ENCODE peak calls at places on chromosomes 6 and 20, in nine cellular contexts. D is prostate gland, E is body of pancreas, B is pancreas, W is lower lobe of right lung, K is right lobe of liver, N is thyroid gland, F is ovary, Q is suprapubic skin. Y is an unnamed sample. For H3K9me3, the result is how much of the 10 kb centered on the place peaks cover.

GRCh38 chr6:154001494-154002285 is 37.4 kb upstream of the OPRM1 start:
- DNase-seq in B (no peak), W (no peak), F (no peak), E (no peak), D (no peak), N (no peak), Q (no peak), K (no peak), Y (no peak)

GRCh38 chr20:13231031-13231752 is 10.1 kb downstream of the ISM1 start:
- DNase-seq in B (no peak), K (no peak), Q (no peak), N (no peak), D (no peak), E (no peak), F (no peak), W (no peak), Y (no peak)

GRCh38 chr6:88748141-88748540 is 215.3 kb downstream of the RNGTT start:
- DNase-seq in E (no peak), Q (no peak), K (no peak), F (no peak), D (no peak), B (no peak), N (no peak), W (no peak), Y (no peak)

GRCh38 chr6:21173678-21174077 is 419.9 kb upstream of the SOX4 start:
- DNase-seq in D (no peak), K (no peak), F (no peak), Q (no peak), N (no peak), E (no peak), W (no peak), B (no peak), Y (no peak)

GRCh38 chr6:10414766-10415592 is at the start of gene TFAP2A:
- DNase-seq in B (no peak), Q (no peak), N (no peak), E (no peak), K (no peak), F (no peak), D (peak), W (no peak), Y (no peak)

GRCh38 chr20:31693987-31694661 is 28.5 kb downstream of the BCL2L1 start:
- DNase-seq in K (no peak), F (no peak), W (no peak), E (no peak), B (no peak), Q (no peak), N (no peak), D (no peak), Y (no peak)

GRCh38 chr6:140915001-140915950 is 1217.4 kb upstream of the GJE1 start:
- DNase-seq in Q (no peak), K (no peak), W (no peak), B (no peak), E (no peak), F (no peak), N (no peak), D (no peak), Y (no peak)

GRCh38 chr6:132733288-132733687 is 19.4 kb upstream of the VNN1 start:
- DNase-seq in W (no peak), E (no peak), K (no peak), B (no peak), D (no peak), Q (no peak), N (no peak), F (no peak), Y (no peak)

GRCh38 chr6:25590986-25591385 is 61.0 kb upstream of the SCGN start:
- DNase-seq in F (no peak), B (no peak), K (no peak), N (no peak), D (no peak), E (no peak), W (no peak), Q (no peak), Y (no peak)

GRCh38 chr20:24611360-24612140 is 142.1 kb downstream of the SYNDIG1 start:
- DNase-seq in F (no peak), N (no peak), E (no peak), Q (no peak), D (no peak), W (no peak), K (no peak), B (no peak), Y (no peak)

GRCh38 chr20:14331671-14332070 is 5.7 kb downstream of the FLRT3 start:
- DNase-seq in N (no peak), F (no peak), K (no peak), D (no peak), W (no peak), Q (no peak), E (no peak), B (no peak), Y (no peak)

GRCh38 chr6:110738899-110739365 is 76.3 kb downstream of the CDK19 start:
- DNase-seq in B (no peak), D (no peak), K (peak), F (no peak), E (no peak), Q (no peak), N (no peak), W (no peak), Y (peak)

GRCh38 chr20:16732506-16733152 is 2.8 kb downstream of the SNRPB2 start:
- DNase-seq in Q (no peak), F (no peak), B (no peak), E (no peak), N (no peak), W (no peak), K (no peak), D (no peak), Y (no peak)

GRCh38 chr6:38080889-38081288 is 261.4 kb downstream of the ZFAND3 start:
- DNase-seq in Q (no peak), F (no peak), W (no peak), K (no peak), E (no peak), N (no peak), D (peak), B (no peak), Y (peak)

GRCh38 chr20:53736122-53736756 is 142.6 kb upstream of the ZNF217 start:
- DNase-seq in Q (no peak), D (no peak), B (no peak), W (no peak), E (peak), F (no peak), N (peak), K (no peak), Y (no peak)

GRCh38 chr6:12608016-12608860 is 108.3 kb upstream of the PHACTR1 start:
- DNase-seq in E (no peak), K (no peak), B (no peak), D (no peak), W (no peak), F (no peak), Q (no peak), N (no peak), Y (no peak)

GRCh38 chr6:96237656-96238347 is 222.0 kb downstream of the FUT9 start:
- DNase-seq in Q (no peak), B (no peak), D (no peak), W (no peak), F (no peak), E (no peak), K (no peak), N (no peak), Y (no peak)

GRCh38 chr6:132683543-132683942 is 24.6 kb upstream of the TAAR1 start:
- DNase-seq in N (no peak), W (no peak), F (no peak), D (no peak), K (no peak), E (no peak), Q (no peak), B (no peak), Y (no peak)

GRCh38 chr6:121791396-121792315 is 356.2 kb downstream of the GJA1 start:
- DNase-seq in K (no peak), E (no peak), Q (no peak), F (no peak), W (no peak), B (no peak), N (no peak), D (no peak), Y (no peak)

GRCh38 chr6:165986647-165987482 is 180.8 kb downstream of the TBXT start:
- DNase-seq in K (no peak), Q (no peak), F (peak), D (no peak), N (peak), B (no peak), W (no peak), E (no peak), Y (no peak)

GRCh38 chr6:167532410-167533294 is 207.8 kb downstream of the TTLL2 start:
- DNase-seq in E (no peak), F (no peak), Q (no peak), N (no peak), D (no peak), K (no peak), W (no peak), B (no peak), Y (no peak)

GRCh38 chr6:106520711-106521367 is 108.5 kb downstream of the RTN4IP1 start:
- DNase-seq in N (no peak), F (no peak), B (no peak), D (no peak), Q (no peak), E (no peak), K (no peak), W (peak), Y (peak)

GRCh38 chr6:63804381-63804956 is 168.9 kb downstream of the PHF3 start:
- DNase-seq in W (no peak), N (no peak), E (no peak), K (no peak), D (no peak), Q (no peak), F (no peak), B (no peak), Y (no peak)

GRCh38 chr6:56314683-56315523 is 67.5 kb upstream of the COL21A1 start:
- DNase-seq in E (peak), K (no peak), B (no peak), Q (no peak), D (no peak), W (no peak), F (no peak), N (peak), Y (peak)

GRCh38 chr6:19413323-19413722 is 423.8 kb upstream of the ID4 start:
- DNase-seq in B (no peak), E (no peak), Q (no peak), D (no peak), F (no peak), K (no peak), W (no peak), N (no peak), Y (no peak)

GRCh38 chr20:40868568-40869223 is 159.9 kb upstream of the TOP1 start:
- DNase-seq in B (no peak), K (no peak), N (no peak), F (peak), D (no peak), Q (no peak), E (no peak), W (no peak), Y (no peak)

GRCh38 chr20:62246872-62247652 is 8.7 kb downstream of the OSBPL2 start:
- DNase-seq in F (no peak), E (peak), B (no peak), K (peak), D (no peak), W (no peak), N (peak), Q (no peak), Y (peak)

GRCh38 chr20:2301164-2301622 is 5.4 kb downstream of the TGM3 start:
- DNase-seq in K (peak), E (no peak), N (no peak), D (no peak), Q (peak), W (peak), F (no peak), B (no peak), Y (peak)

GRCh38 chr20:48530957-48531356 is 296.8 kb downstream of the PREX1 start:
- DNase-seq in Q (no peak), F (no peak), K (no peak), E (no peak), B (no peak), N (peak), W (no peak), D (no peak), Y (no peak)

GRCh38 chr6:42393339-42393738 is 58.4 kb downstream of the TRERF1 start:
- DNase-seq in F (no peak), N (no peak), B (no peak), E (no peak), K (no peak), D (no peak), W (no peak), Q (peak), Y (peak)

GRCh38 chr6:42388046-42388445 is 63.7 kb downstream of the TRERF1 start:
- DNase-seq in D (no peak), F (no peak), B (no peak), N (no peak), K (no peak), Q (no peak), W (no peak), E (no peak), Y (no peak)

GRCh38 chr6:42392871-42393270 is 58.9 kb downstream of the TRERF1 start:
- DNase-seq in W (no peak), N (peak), F (no peak), E (no peak), Q (peak), B (no peak), D (no peak), K (no peak), Y (no peak)

GRCh38 chr6:42391441-42391840 is 60.3 kb downstream of the TRERF1 start:
- DNase-seq in D (no peak), B (no peak), F (no peak), K (no peak), Q (peak), E (no peak), W (no peak), N (no peak), Y (no peak)

GRCh38 chr6:42390228-42390934 is 61.3 kb downstream of the TRERF1 start:
- DNase-seq in B (no peak), N (peak), E (no peak), W (no peak), Q (peak), D (no peak), K (no peak), F (no peak), Y (peak)
- H3K27ac ChIP-seq in B (no peak), N (peak), E (no peak), W (peak), Q (peak), D (no peak), K (no peak), F (no peak), Y (peak)

GRCh38 chr20:45575931-45576330 is 3.2 kb downstream of the WFDC8 start:
- DNase-seq in K (no peak), N (no peak), F (no peak), D (no peak), W (no peak), B (no peak), Q (no peak), E (no peak), Y (no peak)

GRCh38 chr20:45581702-45582101 is 2.6 kb upstream of the WFDC8 start:
- DNase-seq in N (no peak), F (no peak), D (no peak), W (no peak), Q (no peak), K (no peak), B (no peak), E (no peak), Y (no peak)

GRCh38 chr20:45579184-45579583 is at the start of gene WFDC8:
- DNase-seq in D (no peak), W (no peak), E (no peak), N (peak), Q (no peak), K (no peak), F (no peak), B (no peak), Y (no peak)

GRCh38 chr20:45578151-45578660 is 878 bp downstream of the WFDC8 start:
- DNase-seq in B (no peak), Q (no peak), K (no peak), D (no peak), N (no peak), W (no peak), F (no peak), E (no peak), Y (peak)

GRCh38 chr20:45576995-45577394 is 2.1 kb downstream of the WFDC8 start:
- DNase-seq in W (no peak), K (no peak), D (no peak), N (peak), B (no peak), F (no peak), Q (no peak), E (no peak), Y (no peak)
- H3K4me3 ChIP-seq in W (no peak), K (no peak), D (no peak), N (no peak), B (no peak), F (no peak), Q (no peak), E (no peak), Y (no peak)

GRCh38 chr20:56322661-56323060 is 36.1 kb upstream of the FAM210B start:
- DNase-seq in D (no peak), F (no peak), B (no peak), K (no peak), N (no peak), Q (no peak), E (no peak), W (no peak), Y (no peak)

GRCh38 chr20:56328861-56329260 is 29.9 kb upstream of the FAM210B start:
- DNase-seq in K (no peak), E (no peak), B (no peak), Q (no peak), F (no peak), W (no peak), D (no peak), N (peak), Y (no peak)

GRCh38 chr20:56324806-56325205 is 34.0 kb upstream of the FAM210B start:
- DNase-seq in Q (no peak), W (no peak), E (no peak), K (no peak), D (no peak), B (no peak), N (no peak), F (no peak), Y (no peak)

DNA sequence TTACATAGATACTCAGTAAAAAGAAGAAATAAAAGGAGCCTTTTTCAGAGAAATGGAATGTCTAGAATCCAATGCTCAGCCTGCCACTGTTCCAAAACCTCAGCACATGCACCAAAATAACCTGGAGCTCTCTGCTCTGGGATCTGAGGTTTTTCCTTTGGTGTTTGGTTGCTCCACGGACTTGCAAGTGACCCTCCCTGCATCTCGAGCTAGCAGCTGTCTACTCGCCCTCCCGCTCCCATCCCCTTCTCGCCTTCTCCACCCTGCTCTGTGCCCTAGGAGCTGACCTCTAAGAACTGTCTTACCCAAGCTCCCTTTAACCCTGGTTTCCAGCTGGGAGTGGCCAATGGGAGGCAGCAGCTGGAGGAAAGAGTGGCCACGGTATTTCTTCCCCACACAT is 35.1 kb upstream of the FAM210B start:
- DNase-seq in N (no peak), Q (no peak), E (no peak), F (no peak), W (no peak), K (no peak), B (no peak), D (no peak), Y (no peak)
- H3K9me3 ChIP-seq in N (under half), Q (under half), E (under half), F (under half), W (under half), K (under half), B (under half), D (under half), Y (under half)

DNA sequence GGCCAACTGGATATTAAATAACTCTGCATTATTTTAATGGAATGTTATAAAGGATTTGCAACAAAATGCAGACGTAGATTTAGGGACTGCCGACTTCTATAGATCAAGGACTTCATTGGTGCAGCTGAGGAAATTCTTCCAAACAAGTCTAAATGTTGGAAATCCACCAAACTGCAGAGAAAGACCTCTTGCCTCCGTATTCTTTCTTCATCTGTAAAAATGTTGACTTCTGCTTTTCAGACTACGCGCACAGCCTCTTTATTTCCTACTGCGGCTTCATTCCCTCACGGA is 1.5 kb upstream of the QKI start:
- DNase-seq in N (no peak), D (no peak), B (no peak), Q (no peak), W (no peak), K (no peak), F (no peak), E (no peak), Y (no peak)
- H3K27ac ChIP-seq in N (peak), D (peak), B (peak), Q (peak), W (peak), K (peak), F (peak), E (peak), Y (peak)

GRCh38 chr20:37567331-37567665 is 39.6 kb upstream of the BLCAP start:
- DNase-seq in Q (peak), K (no peak), N (no peak), B (peak), F (no peak), E (no peak), W (no peak), D (no peak), Y (no peak)

GRCh38 chr20:37565134-37565811 is 37.6 kb upstream of the BLCAP start:
- DNase-seq in Q (peak), D (no peak), K (no peak), N (no peak), W (no peak), E (no peak), F (no peak), B (no peak), Y (no peak)

GRCh38 chr20:37570419-37570818 is 42.7 kb upstream of the BLCAP start:
- DNase-seq in F (no peak), N (no peak), B (no peak), K (no peak), D (no peak), W (no peak), E (no peak), Q (no peak), Y (no peak)

GRCh38 chr20:37566590-37567330 is 39.1 kb upstream of the BLCAP start:
- DNase-seq in N (no peak), Q (peak), K (no peak), F (no peak), B (peak), W (no peak), D (no peak), E (no peak), Y (no peak)

GRCh38 chr20:37567671-37568588 is 40.3 kb upstream of the BLCAP start:
- DNase-seq in N (no peak), F (no peak), Q (peak), B (peak), W (no peak), E (no peak), K (no peak), D (no peak), Y (no peak)
- H3K4me3 ChIP-seq in N (no peak), F (no peak), Q (no peak), B (no peak), W (no peak), E (no peak), K (no peak), D (no peak), Y (no peak)

DNA sequence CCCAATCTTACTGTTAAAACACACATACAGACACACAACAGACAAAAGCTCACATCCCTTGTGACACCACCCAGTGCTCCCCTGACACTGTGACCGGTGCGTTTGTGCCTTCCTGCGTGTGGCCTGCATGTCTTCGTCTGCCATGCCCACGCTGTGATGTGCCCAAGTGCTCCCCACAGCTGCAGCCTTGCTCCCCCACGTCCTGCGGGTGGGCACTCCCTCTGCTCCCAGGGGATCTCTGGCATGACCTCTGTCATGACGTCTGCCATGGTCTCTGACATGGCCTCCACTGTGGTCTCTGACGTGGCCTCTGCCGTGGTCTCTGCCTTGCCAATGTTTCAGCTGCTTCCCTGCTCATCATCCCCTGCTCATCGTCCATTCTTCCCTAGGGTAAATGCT is 200.9 kb downstream of the DLL1 start:
- DNase-seq in Q (peak), F (no peak), B (peak), E (peak), N (no peak), K (peak), W (peak), D (no peak), Y (no peak)
- H3K9me3 ChIP-seq in Q (under half), F (under half), B (under half), E (under half), N (under half), K (under half), W (under half), D (under half), Y (under half)

GRCh38 chr6:142888461-142888860 is 56.5 kb downstream of the HIVEP2 start:
- DNase-seq in W (no peak), N (no peak), K (no peak), Q (no peak), E (no peak), D (no peak), F (no peak), B (no peak), Y (no peak)
- H3K27ac ChIP-seq in W (no peak), N (no peak), K (no peak), Q (no peak), E (no peak), D (no peak), F (no peak), B (no peak), Y (no peak)

GRCh38 chr6:42819803-42820508 is 38.1 kb downstream of the BICRAL start:
- DNase-seq in D (no peak), Q (no peak), K (no peak), W (no peak), E (no peak), F (no peak), N (no peak), B (no peak), Y (peak)

GRCh38 chr6:42821846-42822245 is 40.0 kb downstream of the BICRAL start:
- DNase-seq in E (no peak), Q (no peak), K (no peak), N (no peak), D (no peak), B (no peak), W (no peak), F (no peak), Y (no peak)

GRCh38 chr6:42820509-42821340 is 38.9 kb downstream of the BICRAL start:
- DNase-seq in B (no peak), K (no peak), Q (no peak), W (no peak), E (no peak), N (peak), D (no peak), F (no peak), Y (no peak)

GRCh38 chr6:42818878-42819277 is 37.0 kb downstream of the BICRAL start:
- DNase-seq in D (no peak), E (no peak), W (no peak), N (no peak), K (no peak), F (no peak), Q (no peak), B (no peak), Y (no peak)

GRCh38 chr6:42821341-42821668 is 39.5 kb downstream of the BICRAL start:
- DNase-seq in E (no peak), K (no peak), N (no peak), B (no peak), F (no peak), Q (no peak), W (no peak), D (no peak), Y (no peak)
- H3K4me3 ChIP-seq in E (no peak), K (no peak), N (no peak), B (no peak), F (no peak), Q (peak), W (no peak), D (no peak), Y (no peak)

Y was measured in small intestine.